ENCODE peak calls at places on chromosome 7, in four cellular contexts. O is K562, X is HepG2, Z is GM12878. F is an unnamed sample.

GRCh38 chr7:156236936-156237599 is 403.5 kb upstream of the RNF32 start:
- DNase-seq in O (no peak), X (no peak), Z (no peak), F (no peak)

GRCh38 chr7:74049997-74050798 is 22.2 kb downstream of the ELN start:
- DNase-seq in O (no peak), X (no peak), Z (no peak), F (no peak)

GRCh38 chr7:28433604-28434254 is 21.4 kb downstream of the CREB5 start:
- DNase-seq in O (no peak), X (no peak), Z (no peak), F (peak; percentile 46)

GRCh38 chr7:155124706-155125105 is 54.6 kb downstream of the HTR5A start:
- DNase-seq in O (no peak), X (no peak), Z (no peak), F (no peak)

GRCh38 chr7:55432937-55433784 is 68.0 kb downstream of the LANCL2 start:
- DNase-seq in O (no peak), X (peak; percentile 50), Z (no peak), F (no peak)

GRCh38 chr7:105849122-105849855 is 27.1 kb downstream of the ATXN7L1 start:
- DNase-seq in O (no peak), X (peak; percentile 70), Z (peak; percentile 9), F (peak; percentile 56)

GRCh38 chr7:139745330-139746143 is 32.3 kb downstream of the HIPK2 start:
- DNase-seq in O (no peak), X (peak; percentile 89), Z (no peak), F (no peak)

GRCh38 chr7:157807510-157807909 is 470.7 kb downstream of the DNAJB6 start:
- DNase-seq in O (no peak), X (no peak), Z (no peak), F (no peak)

GRCh38 chr7:22317632-22318031 is 39.3 kb downstream of the RAPGEF5 start:
- DNase-seq in O (peak; percentile 22), X (no peak), Z (no peak), F (no peak)

GRCh38 chr7:27897441-27897847 is 157.5 kb downstream of the TAX1BP1 start:
- DNase-seq in O (no peak), X (no peak), Z (no peak), F (no peak)

GRCh38 chr7:93902777-93903423 is 3.5 kb upstream of the GNGT1 start:
- DNase-seq in O (peak; percentile 51), X (peak; percentile 25), Z (no peak), F (no peak)

GRCh38 chr7:38382627-38383026 is 109.2 kb upstream of the TARP start:
- DNase-seq in O (no peak), X (no peak), Z (no peak), F (no peak)

GRCh38 chr7:84002348-84002747 is 192.2 kb downstream of the SEMA3A start:
- DNase-seq in O (no peak), X (no peak), Z (no peak), F (no peak)

GRCh38 chr7:95340491-95340890 is 16.2 kb upstream of the PON1 start:
- DNase-seq in O (no peak), X (no peak), Z (no peak), F (no peak)

GRCh38 chr7:134186801-134187200 is 59.7 kb downstream of the LRGUK start:
- DNase-seq in O (no peak), X (no peak), Z (no peak), F (no peak)

GRCh38 chr7:73528204-73528603 is 6.1 kb upstream of the BAZ1B start:
- DNase-seq in O (peak; percentile 10), X (no peak), Z (no peak), F (no peak)

GRCh38 chr7:28075674-28076358 is 104.8 kb downstream of the JAZF1 start:
- DNase-seq in O (no peak), X (no peak), Z (no peak), F (no peak)

GRCh38 chr7:151076863-151077704 is 3.5 kb downstream of the FASTK start:
- DNase-seq in O (no peak), X (no peak), Z (no peak), F (peak; percentile 83)

GRCh38 chr7:129433823-129434171 is 435 bp upstream of the STRIP2 start:
- DNase-seq in O (no peak), X (peak; percentile 65), Z (no peak), F (peak; percentile 74)

GRCh38 chr7:14821757-14822480 is 80.6 kb downstream of the DGKB start:
- DNase-seq in O (no peak), X (no peak), Z (no peak), F (no peak)

GRCh38 chr7:39269034-39269433 is 291.3 kb downstream of the POU6F2 start:
- DNase-seq in O (no peak), X (no peak), Z (no peak), F (no peak)

GRCh38 chr7:130831817-130832481 is 97.9 kb upstream of the KLF14 start:
- DNase-seq in O (peak; percentile 65), X (peak; percentile 32), Z (no peak), F (no peak)

GRCh38 chr7:15720849-15721471 is 34.5 kb upstream of the MEOX2 start:
- DNase-seq in O (peak; percentile 7), X (peak; percentile 2), Z (no peak), F (peak; percentile 27)

GRCh38 chr7:92645531-92646061 is 55.4 kb upstream of the FAM133B start:
- DNase-seq in O (no peak), X (peak; percentile 7), Z (no peak), F (no peak)

GRCh38 chr7:142868881-142869415 is 14.1 kb downstream of the EPHB6 start:
- DNase-seq in O (no peak), X (no peak), Z (no peak), F (no peak)

GRCh38 chr7:115724400-115725056 is 306.0 kb downstream of the TFEC start:
- DNase-seq in O (no peak), X (peak; percentile 11), Z (no peak), F (no peak)

GRCh38 chr7:37109853-37110252 is 338.8 kb downstream of the ELMO1 start:
- DNase-seq in O (no peak), X (peak; percentile 35), Z (no peak), F (no peak)

GRCh38 chr7:41027428-41028115 is 675.3 kb downstream of the INHBA start:
- DNase-seq in O (no peak), X (no peak), Z (no peak), F (no peak)

GRCh38 chr7:74395745-74396311 is 57.9 kb upstream of the GTF2IRD1 start:
- DNase-seq in O (no peak), X (no peak), Z (no peak), F (no peak)

GRCh38 chr7:90988523-90988922 is 275.7 kb upstream of the FZD1 start:
- DNase-seq in O (no peak), X (no peak), Z (no peak), F (no peak)

GRCh38 chr7:155509725-155510551 is 36.4 kb downstream of the CNPY1 start:
- DNase-seq in O (no peak), X (no peak), Z (no peak), F (peak; percentile 73)

GRCh38 chr7:47253650-47254080 is 328.2 kb downstream of the TNS3 start:
- DNase-seq in O (peak; percentile 28), X (no peak), Z (no peak), F (no peak)

GRCh38 chr7:27840314-27840713 is 100.4 kb downstream of the TAX1BP1 start:
- DNase-seq in O (no peak), X (no peak), Z (no peak), F (no peak)

GRCh38 chr7:131443496-131443895 is 112.9 kb downstream of the PODXL start:
- DNase-seq in O (no peak), X (no peak), Z (no peak), F (no peak)

GRCh38 chr7:134480730-134481129 is 21.8 kb upstream of the AKR1B1 start:
- DNase-seq in O (no peak), X (peak; percentile 78), Z (no peak), F (no peak)

GRCh38 chr7:117993377-117994003 is 120.2 kb upstream of the CTTNBP2 start:
- DNase-seq in O (peak; percentile 61), X (peak; percentile 18), Z (no peak), F (peak; percentile 74)

GRCh38 chr7:45897042-45897690 is 8.9 kb downstream of the IGFBP1 start:
- DNase-seq in O (no peak), X (no peak), Z (no peak), F (no peak)
- TF ChIP-seq TCF7 in O (no peak), X (no peak), Z (no peak), F (no peak)

GRCh38 chr7:24316340-24316739 is 32.4 kb downstream of the NPY start:
- DNase-seq in O (no peak), X (no peak), Z (no peak), F (no peak)

GRCh38 chr7:24313777-24314176 is 29.8 kb downstream of the NPY start:
- DNase-seq in O (no peak), X (no peak), Z (no peak), F (no peak)

GRCh38 chr7:24319209-24319608 is 35.2 kb downstream of the NPY start:
- DNase-seq in O (no peak), X (no peak), Z (no peak), F (no peak)

GRCh38 chr7:24323961-24324480 is 40.0 kb downstream of the NPY start:
- DNase-seq in O (no peak), X (no peak), Z (no peak), F (no peak)

GRCh38 chr7:24318326-24318725 is 34.3 kb downstream of the NPY start:
- DNase-seq in O (peak; percentile 23), X (no peak), Z (no peak), F (peak; percentile 41)
- TF ChIP-seq TCF7 in O (no peak), X (no peak), Z (no peak), F (no peak)

DNA sequence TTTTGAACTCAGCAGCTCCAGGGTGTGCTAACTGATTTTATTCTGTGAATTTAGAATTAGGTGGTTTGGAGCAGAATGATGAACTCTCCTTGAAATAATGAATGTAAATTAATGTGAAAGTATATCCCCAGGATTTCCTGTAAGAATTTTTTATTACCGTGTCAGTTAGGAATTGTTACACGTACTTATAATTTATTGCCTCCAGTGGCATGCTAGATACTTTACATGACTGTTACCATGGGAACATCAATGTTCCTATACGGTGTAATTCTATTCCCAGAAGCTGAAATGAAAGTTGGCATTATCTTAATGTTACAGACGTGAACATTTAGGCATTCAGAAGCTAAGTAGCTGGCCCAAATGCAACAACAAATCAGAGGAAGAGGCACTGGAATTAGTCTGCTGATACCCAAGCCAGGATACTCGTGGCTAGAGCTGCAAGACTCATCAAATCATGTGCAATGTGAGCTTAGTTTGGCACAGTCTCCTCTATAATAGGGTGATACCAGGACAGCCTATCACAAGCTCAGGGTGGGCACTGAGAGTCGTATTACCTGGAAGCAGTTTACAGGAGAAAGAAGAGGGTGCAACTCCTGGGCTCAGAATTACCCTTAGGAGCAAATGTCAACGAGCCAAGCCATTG is 30.0 kb upstream of the PRKAR2B start:
- DNase-seq in O (no peak), X (no peak), Z (no peak), F (no peak)
- TF ChIP-seq TCF7 in O (no peak), X (no peak), Z (no peak), F (no peak)

GRCh38 chr7:3495957-3496356 is 194.9 kb downstream of the SDK1 start:
- DNase-seq in O (no peak), X (no peak), Z (no peak), F (no peak)
- TF ChIP-seq TCF7 in O (no peak), X (no peak), Z (no peak), F (no peak)